ENCODE peak calls at places on chromosomes 6 and 20, in four cellular contexts. B is CD8-positive, alpha-beta T cell; I is fibroblast of lung; A is tibial artery. U is an unnamed sample.

GRCh38 chr6:169589699-169590257 is 112.1 kb downstream of the WDR27 start:
- DNase-seq in B (no peak), A (no peak), I (no peak), U (no peak)

GRCh38 chr20:2757969-2758368 is 42.5 kb downstream of the CPXM1 start:
- DNase-seq in B (no peak), A (no peak), I (no peak), U (no peak)

GRCh38 chr6:28003059-28003458 is 46.0 kb downstream of the OR2B6 start:
- DNase-seq in I (no peak), B (no peak), A (no peak), U (no peak)

GRCh38 chr6:140436023-140436811 is 1061.8 kb upstream of the CITED2 start:
- DNase-seq in I (no peak), B (no peak), A (no peak), U (peak)

GRCh38 chr6:142680308-142680707 is 264.7 kb downstream of the HIVEP2 start:
- DNase-seq in B (no peak), I (no peak), A (peak), U (no peak)

GRCh38 chr6:14706378-14706929 is 539.4 kb upstream of the JARID2 start:
- DNase-seq in B (no peak), I (peak), A (peak), U (no peak)

GRCh38 chr20:57451356-57451755 is 60.2 kb downstream of the RBM38 start:
- DNase-seq in I (no peak), B (no peak), A (no peak), U (no peak)

GRCh38 chr6:37074053-37074827 is 68.8 kb downstream of the FGD2 start:
- DNase-seq in A (no peak), B (no peak), I (peak), U (no peak)

GRCh38 chr6:32609731-32610640 is 20.3 kb upstream of the HLA-DRB1 start:
- DNase-seq in A (no peak), B (peak), I (peak), U (peak)

GRCh38 chr6:75205776-75206334 is at the start of gene COL12A1:
- DNase-seq in I (peak), B (no peak), A (peak), U (peak)

GRCh38 chr6:36380166-36380565 is 7.3 kb downstream of the ETV7 start:
- DNase-seq in I (no peak), B (no peak), A (no peak), U (no peak)

GRCh38 chr6:11419763-11420453 is 117.6 kb upstream of the TMEM170B start:
- DNase-seq in B (no peak), A (no peak), I (no peak), U (no peak)

GRCh38 chr6:55180258-55180657 is 5.9 kb downstream of the HCRTR2 start:
- DNase-seq in I (no peak), B (no peak), A (no peak), U (no peak)

GRCh38 chr6:93624408-93624807 is 205.0 kb upstream of the EPHA7 start:
- DNase-seq in A (no peak), I (no peak), B (no peak), U (no peak)

GRCh38 chr6:15620616-15621015 is 42.2 kb downstream of the DTNBP1 start:
- DNase-seq in B (no peak), A (no peak), I (no peak), U (peak)

GRCh38 chr6:72757048-72757447 is 135.2 kb downstream of the KCNQ5 start:
- DNase-seq in A (no peak), B (no peak), I (no peak), U (no peak)

GRCh38 chr6:90072961-90073464 is 178.7 kb downstream of the GJA10 start:
- DNase-seq in A (no peak), B (no peak), I (no peak), U (no peak)

GRCh38 chr20:1871807-1872455 is 23.3 kb upstream of the SIRPA start:
- DNase-seq in B (no peak), A (no peak), I (no peak), U (no peak)

GRCh38 chr20:25394996-25395395 is 4.4 kb upstream of the ABHD12 start:
- DNase-seq in A (no peak), I (no peak), B (no peak), U (no peak)

GRCh38 chr6:155219858-155220301 is 43.9 kb upstream of the CLDN20 start:
- DNase-seq in A (peak), I (no peak), B (no peak), U (no peak)

GRCh38 chr6:20565291-20565690 is 31.0 kb downstream of the CDKAL1 start:
- DNase-seq in A (no peak), B (no peak), I (no peak), U (no peak)

GRCh38 chr6:74167951-74168350 is 471.9 kb downstream of the CD109 start:
- DNase-seq in I (peak), A (no peak), B (no peak), U (no peak)

GRCh38 chr6:7758456-7758855 is 32.6 kb downstream of the BMP6 start:
- DNase-seq in A (no peak), B (no peak), I (peak), U (no peak)

GRCh38 chr20:59006864-59007757 is at the start of gene CTSZ:
- DNase-seq in B (peak), A (peak), I (peak), U (peak)

GRCh38 chr6:170178561-170179477 is 112.1 kb downstream of the DLL1 start:
- DNase-seq in I (peak), A (no peak), B (no peak), U (peak)

DNA sequence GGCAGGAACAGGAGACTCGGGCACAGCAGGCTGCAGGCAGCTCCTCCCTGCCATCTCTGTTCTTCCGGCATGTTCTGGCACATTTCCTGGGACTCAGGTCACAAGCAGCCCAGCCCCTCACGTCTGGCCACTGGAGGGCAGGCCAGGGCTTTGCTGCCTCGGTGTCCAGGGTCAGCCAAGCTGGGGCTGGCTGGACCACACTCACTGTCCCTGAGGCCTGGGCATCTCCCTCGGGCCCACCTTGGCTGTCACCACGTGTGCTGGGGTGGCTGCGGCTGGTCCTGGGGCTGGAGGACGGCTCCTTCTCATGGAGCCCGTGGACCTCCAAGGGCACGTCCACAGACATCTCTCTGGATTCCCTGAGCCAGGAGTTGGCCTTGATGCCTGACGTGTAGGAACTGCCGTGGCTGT is 18.5 kb downstream of the FRMD1 start:
- DNase-seq in A (peak), I (peak), B (no peak), U (peak)
- TF ChIP-seq CTCF in A (peak), I (peak), B (no peak), U (peak)

DNA sequence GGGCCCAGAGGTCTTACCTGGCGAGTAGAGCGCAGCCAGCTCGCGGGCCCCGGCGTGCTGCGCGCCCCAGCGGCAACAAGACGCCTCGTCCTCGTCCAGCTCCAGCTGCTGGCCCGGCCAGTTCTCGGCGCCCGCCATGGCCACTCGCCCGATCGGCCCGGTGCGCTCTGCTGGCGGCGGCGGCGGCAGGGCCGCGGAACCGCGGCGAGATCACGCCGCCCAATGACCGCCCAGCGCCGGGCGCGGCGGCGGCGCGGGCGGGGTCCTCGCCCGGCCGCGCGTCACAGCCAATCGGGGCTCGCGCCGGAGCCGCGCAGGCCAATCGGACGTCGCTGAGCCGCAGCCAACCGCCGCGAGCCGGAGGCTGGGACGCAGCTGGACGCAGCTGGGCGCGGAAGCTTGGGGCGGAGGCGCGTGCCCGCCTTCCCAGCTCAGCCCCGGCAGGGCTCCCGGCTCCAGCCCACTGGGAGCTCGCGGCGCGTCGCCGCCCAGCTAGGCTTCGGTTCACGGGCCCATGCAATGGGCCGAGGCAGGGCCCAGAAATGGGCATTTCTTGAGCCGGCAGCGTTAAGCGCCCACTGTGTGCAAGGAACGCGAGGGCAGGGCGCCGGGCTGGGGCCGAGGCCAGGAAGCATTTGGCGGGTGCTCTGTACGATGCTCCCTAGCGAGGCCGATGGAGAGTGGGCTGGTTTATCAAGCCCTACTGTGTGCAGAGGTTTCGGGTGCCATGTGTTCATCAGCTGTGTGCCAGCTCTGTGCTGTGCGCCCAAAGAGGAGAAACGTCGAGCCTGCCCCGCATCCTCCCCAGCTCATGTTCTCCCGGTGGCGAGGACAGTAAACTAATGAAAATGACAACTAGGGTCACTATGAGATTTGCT is at the start of gene PEDS1:
- DNase-seq in A (peak), B (peak), I (peak), U (peak)
- TF ChIP-seq CTCF in A (no peak), B (no peak), I (no peak), U (no peak)

GRCh38 chr20:17859616-17860232 is 108.9 kb downstream of the SNX5 start:
- DNase-seq in A (no peak), I (no peak), B (peak), U (peak)
- TF ChIP-seq CTCF in A (no peak), I (no peak), B (no peak), U (peak)

GRCh38 chr20:41135187-41135887 is 2.0 kb upstream of the PLCG1 start:
- DNase-seq in A (peak), I (no peak), B (peak), U (peak)
- TF ChIP-seq CTCF in A (no peak), I (peak), B (peak), U (peak)

GRCh38 chr6:167350322-167350721 is 25.4 kb downstream of the TTLL2 start:
- DNase-seq in A (no peak), B (no peak), I (no peak), U (peak)

GRCh38 chr6:167349816-167350215 is 24.9 kb downstream of the TTLL2 start:
- DNase-seq in A (no peak), I (no peak), B (no peak), U (no peak)

GRCh38 chr6:167351656-167352354 is 26.9 kb downstream of the TTLL2 start:
- DNase-seq in B (no peak), A (no peak), I (no peak), U (no peak)

GRCh38 chr6:167345960-167346359 is 21.1 kb downstream of the TTLL2 start:
- DNase-seq in B (no peak), A (no peak), I (no peak), U (no peak)

DNA sequence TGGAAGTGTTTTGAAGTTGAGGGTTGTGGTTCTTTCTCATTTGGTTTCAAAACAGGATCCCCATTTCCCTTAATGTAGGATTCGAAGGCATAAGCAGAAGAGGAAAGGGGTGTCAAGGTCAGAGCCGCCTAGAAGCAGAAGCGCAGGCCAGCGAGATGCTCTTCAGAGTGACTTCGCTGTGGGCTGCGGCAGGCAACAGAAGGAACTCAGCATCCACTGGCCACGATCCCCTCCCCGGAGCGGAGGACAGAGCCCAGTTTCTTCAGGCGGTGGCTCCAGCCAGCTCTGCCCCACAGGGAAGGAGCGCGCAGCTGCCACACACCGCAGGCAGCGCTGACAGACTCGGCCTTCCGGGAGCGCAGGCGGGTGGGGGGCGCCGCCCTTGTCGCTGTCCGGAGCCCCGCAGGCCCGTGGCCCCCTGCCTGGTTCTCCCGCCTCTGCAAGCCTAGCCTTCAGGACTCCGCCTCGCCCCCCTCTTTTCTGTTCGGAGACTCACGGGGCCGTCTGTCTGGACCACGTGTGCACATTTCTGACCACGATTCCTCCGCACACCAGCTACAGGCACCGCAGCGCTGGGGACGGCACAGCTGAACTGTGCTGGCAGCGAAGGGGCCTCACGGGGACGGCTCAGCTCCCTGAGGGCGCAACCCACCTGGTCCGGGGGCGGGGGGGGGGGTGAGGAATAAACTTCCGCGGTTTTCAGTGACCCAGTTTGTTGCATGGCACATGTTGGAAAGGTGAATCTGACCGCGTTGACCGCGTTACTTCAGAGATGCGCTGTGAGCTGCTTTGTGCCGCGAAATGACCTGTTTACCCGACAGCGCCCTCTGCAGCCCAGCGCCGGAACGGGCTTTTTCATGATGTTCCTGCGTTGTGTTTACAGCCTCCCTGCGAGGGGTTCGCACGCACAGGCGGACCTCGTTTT is 26.1 kb downstream of the TTLL2 start:
- DNase-seq in I (peak), B (peak), A (no peak), U (peak)
- TF ChIP-seq CTCF in I (peak), B (peak), A (peak), U (peak)

DNA sequence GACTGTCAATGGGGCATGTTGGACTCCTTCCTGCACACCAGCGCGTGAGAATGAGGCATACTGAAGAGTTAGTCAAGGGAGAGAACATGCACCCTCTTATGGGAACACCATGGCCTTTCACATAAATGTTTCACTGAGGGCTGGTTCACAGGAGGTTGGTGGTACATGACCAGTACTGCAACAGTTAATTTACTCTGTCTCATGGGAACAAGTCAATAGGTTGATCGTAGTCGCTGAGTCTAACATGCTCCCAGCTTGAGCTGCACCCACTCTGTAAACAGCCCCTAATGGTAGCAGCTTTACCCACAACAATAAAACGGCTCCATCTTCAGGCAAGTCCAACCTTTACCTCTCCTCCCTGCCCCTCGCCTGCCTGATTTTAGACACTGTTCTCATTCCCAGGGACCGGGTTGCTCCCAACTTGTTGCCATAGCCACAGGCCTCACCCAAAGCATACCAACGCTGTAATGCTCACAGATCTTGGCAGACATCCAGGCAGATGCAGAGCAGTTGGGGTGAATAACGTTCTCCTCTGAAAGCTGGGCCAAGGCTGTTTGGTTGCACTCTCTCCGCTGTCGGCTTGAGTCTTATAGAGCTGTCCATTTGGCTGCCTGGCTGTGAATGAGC is 111.3 kb downstream of the LY86 start:
- DNase-seq in I (peak), A (peak), B (no peak), U (peak)
- TF ChIP-seq CTCF in I (no peak), A (no peak), B (no peak), U (no peak)

GRCh38 chr20:35991142-35991771 is 22.9 kb downstream of the CNBD2 start:
- DNase-seq in A (no peak), I (peak), B (no peak), U (peak)
- TF ChIP-seq CTCF in A (peak), I (peak), B (peak), U (peak)

DNA sequence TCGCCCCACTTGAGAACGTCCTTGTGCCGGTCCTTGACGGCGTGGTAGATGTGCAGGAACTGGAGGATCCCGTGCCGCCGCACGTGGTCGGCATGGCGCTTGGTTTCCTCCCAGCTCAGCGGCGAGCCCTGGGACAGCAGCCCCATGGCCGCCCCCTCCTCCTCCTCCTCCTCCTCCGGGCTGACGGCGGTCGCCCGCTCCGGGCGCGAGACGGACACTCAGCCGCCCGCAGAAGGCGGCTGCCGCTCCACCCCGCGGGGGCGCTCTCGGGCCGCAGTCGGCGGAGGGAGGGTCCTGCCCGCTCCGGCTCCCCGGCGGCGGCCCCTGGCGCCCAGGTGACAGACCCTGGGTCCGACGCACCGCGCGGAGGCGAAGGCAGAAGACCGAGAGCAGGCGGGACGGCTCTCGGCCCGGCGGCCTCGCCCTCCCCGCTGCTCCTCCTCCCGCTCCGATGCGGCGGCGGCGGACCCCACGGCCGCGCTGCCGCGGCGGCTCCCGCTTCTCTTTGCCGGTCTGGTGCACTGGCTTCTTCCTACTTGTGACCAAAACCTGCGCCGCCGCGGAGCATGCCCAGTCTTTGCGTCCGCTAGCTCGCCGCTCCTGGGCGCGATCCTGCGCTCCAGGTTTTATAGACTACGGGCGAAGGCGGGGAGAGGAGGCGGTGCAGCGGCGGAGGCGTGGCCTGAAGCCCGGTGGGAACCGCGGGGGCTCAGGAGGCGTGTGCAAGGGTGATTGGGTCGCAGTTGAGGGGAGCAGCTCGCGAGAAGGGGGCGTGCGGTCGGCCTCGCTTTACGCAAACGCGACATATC is at the start of gene GCLC:
- DNase-seq in I (peak), B (peak), A (peak), U (peak)
- TF ChIP-seq CTCF in I (peak), B (peak), A (peak), U (peak)

DNA sequence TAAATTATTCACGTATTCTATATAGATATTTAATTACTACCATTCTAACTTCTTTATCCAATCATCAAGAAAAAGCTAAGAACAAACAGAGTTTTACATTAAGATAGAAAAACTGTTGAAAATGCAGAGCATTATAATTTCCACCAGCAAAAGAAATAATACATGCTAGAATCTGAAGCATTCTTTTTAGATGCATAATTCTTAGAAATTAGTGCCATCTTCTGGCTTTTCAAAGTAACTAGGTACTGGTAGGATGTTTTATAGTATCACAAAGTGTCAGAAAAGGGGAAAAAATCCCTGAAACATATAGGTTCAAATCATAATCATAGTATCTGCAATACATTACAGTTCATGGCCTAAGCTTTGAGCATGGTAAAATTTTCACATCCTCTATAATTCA is 178.9 kb downstream of the PHF3 start:
- DNase-seq in A (no peak), B (no peak), I (no peak), U (no peak)
- TF ChIP-seq CTCF in A (no peak), B (no peak), I (no peak), U (no peak)

DNA sequence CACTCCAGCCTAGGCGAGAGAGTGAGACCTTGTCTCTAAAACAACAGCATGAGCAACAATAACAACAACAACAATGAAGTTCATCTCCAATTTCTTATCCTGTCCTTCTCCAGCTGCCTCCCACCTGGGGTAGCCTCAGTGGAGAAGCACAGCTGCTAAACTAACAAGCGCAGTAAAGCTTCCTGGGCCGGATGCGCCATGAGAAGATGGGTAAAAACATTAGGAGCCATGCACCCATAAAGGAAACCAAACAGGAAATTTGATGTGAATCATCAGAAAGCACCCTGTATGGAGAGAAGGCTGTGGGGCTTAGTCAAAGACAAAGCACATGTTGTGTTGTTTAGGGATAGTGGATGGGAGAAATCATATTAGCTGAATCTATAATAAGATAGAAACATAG is 61.1 kb upstream of the CCN6 start:
- DNase-seq in A (no peak), I (no peak), B (peak), U (no peak)
- TF ChIP-seq CTCF in A (no peak), I (no peak), B (no peak), U (no peak)

U was measured in GM23338.